ENCODE peak calls at places on chromosomes 6 and 20, in nine cellular contexts. Y is chondrocyte, P is esophagus muscularis mucosa, N is GM12864, D is brain microvascular endothelial cell, V is MM.1S, L is A549, M is nephron progenitor cell, I is cardiac fibroblast. O is an unnamed sample.

GRCh38 chr20:46400253-46400652 is 6.2 kb downstream of the ELMO2 start:
- DNase-seq in Y (no peak), P (no peak), N (no peak), D (peak), V (no peak), L (no peak), M (no peak), I (peak), O (no peak)

GRCh38 chr6:167855825-167856425 is 29.2 kb downstream of the AFDN start:
- DNase-seq in Y (no peak), P (no peak), N (no peak), D (peak), V (no peak), L (peak), M (no peak), I (peak), O (no peak)

GRCh38 chr20:17674722-17675518 is 7.1 kb downstream of the RRBP1 start:
- DNase-seq in Y (no peak), P (no peak), N (no peak), D (no peak), V (no peak), L (no peak), M (no peak), I (peak), O (no peak)

GRCh38 chr6:156395276-156395675 is 381.9 kb upstream of the ARID1B start:
- DNase-seq in Y (no peak), P (peak), N (peak), D (no peak), V (peak), L (no peak), M (no peak), I (no peak), O (no peak)

GRCh38 chr20:57437672-57438330 is 46.6 kb downstream of the RBM38 start:
- DNase-seq in Y (no peak), P (no peak), N (no peak), D (no peak), V (no peak), L (no peak), M (no peak), I (no peak), O (no peak)

GRCh38 chr20:59405226-59405815 is 104.9 kb downstream of the EDN3 start:
- DNase-seq in Y (no peak), P (no peak), N (no peak), D (no peak), V (no peak), L (no peak), M (no peak), I (no peak), O (no peak)

GRCh38 chr6:133951227-133951626 is 1.8 kb upstream of the TBPL1 start:
- DNase-seq in Y (no peak), P (no peak), N (no peak), D (no peak), V (no peak), L (no peak), M (no peak), I (no peak), O (no peak)

GRCh38 chr6:159094444-159095252 is 49.9 kb upstream of the TAGAP start:
- DNase-seq in Y (no peak), P (no peak), N (no peak), D (no peak), V (no peak), L (no peak), M (no peak), I (no peak), O (no peak)

GRCh38 chr6:137005073-137005472 is 39.7 kb downstream of the IL20RA start:
- DNase-seq in Y (no peak), P (peak), N (no peak), D (no peak), V (no peak), L (no peak), M (no peak), I (no peak), O (no peak)

GRCh38 chr6:115899883-115900282 is 160.8 kb downstream of the FRK start:
- DNase-seq in Y (no peak), P (no peak), N (no peak), D (no peak), V (no peak), L (no peak), M (no peak), I (no peak), O (no peak)

GRCh38 chr20:59525500-59526241 is 78.7 kb upstream of the PHACTR3 start:
- DNase-seq in Y (no peak), P (no peak), N (no peak), D (peak), V (peak), L (peak), M (peak), I (peak), O (peak)

GRCh38 chr6:166488081-166488685 is 98.3 kb downstream of the RAMACL start:
- DNase-seq in Y (no peak), P (no peak), N (peak), D (peak), V (peak), L (no peak), M (no peak), I (peak), O (no peak)

GRCh38 chr6:41002168-41002567 is 36.9 kb downstream of the UNC5CL start:
- DNase-seq in Y (no peak), P (no peak), N (no peak), D (no peak), V (no peak), L (no peak), M (no peak), I (no peak), O (no peak)

GRCh38 chr6:44641344-44641743 is 253.8 kb downstream of the CDC5L start:
- DNase-seq in Y (no peak), P (no peak), N (no peak), D (peak), V (no peak), L (no peak), M (no peak), I (no peak), O (no peak)

GRCh38 chr6:6697620-6698019 is 109.1 kb downstream of the LY86 start:
- DNase-seq in Y (no peak), P (no peak), N (no peak), D (no peak), V (no peak), L (no peak), M (no peak), I (no peak), O (peak)

GRCh38 chr6:134551245-134551960 is 233.5 kb upstream of the SGK1 start:
- DNase-seq in Y (no peak), P (no peak), N (no peak), D (peak), V (no peak), L (no peak), M (no peak), I (peak), O (no peak)

GRCh38 chr6:89596484-89596883 is 42.1 kb downstream of the LYRM2 start:
- DNase-seq in Y (no peak), P (no peak), N (no peak), D (no peak), V (no peak), L (no peak), M (no peak), I (no peak), O (no peak)

GRCh38 chr6:14442250-14442649 is 324.7 kb downstream of the CD83 start:
- DNase-seq in Y (no peak), P (no peak), N (no peak), D (no peak), V (no peak), L (no peak), M (no peak), I (no peak), O (no peak)

GRCh38 chr6:139764498-139764986 is 390.1 kb upstream of the CITED2 start:
- DNase-seq in Y (no peak), P (no peak), N (peak), D (peak), V (peak), L (peak), M (no peak), I (peak), O (no peak)

GRCh38 chr20:63356931-63357879 is 3.9 kb downstream of the CHRNA4 start:
- DNase-seq in Y (no peak), P (no peak), N (no peak), D (no peak), V (no peak), L (no peak), M (no peak), I (no peak), O (no peak)

GRCh38 chr20:6178537-6178936 is 55.7 kb upstream of the FERMT1 start:
- DNase-seq in Y (no peak), P (no peak), N (no peak), D (peak), V (peak), L (no peak), M (no peak), I (peak), O (no peak)

GRCh38 chr6:162882817-162883481 is 155.2 kb downstream of the PACRG start:
- DNase-seq in Y (no peak), P (no peak), N (no peak), D (no peak), V (no peak), L (no peak), M (no peak), I (no peak), O (no peak)

GRCh38 chr6:160793652-160794051 is 91.6 kb downstream of the PLG start:
- DNase-seq in Y (no peak), P (no peak), N (no peak), D (no peak), V (no peak), L (no peak), M (no peak), I (no peak), O (no peak)

GRCh38 chr6:46174904-46175303 is 4.1 kb upstream of the ENPP5 start:
- DNase-seq in Y (no peak), P (no peak), N (no peak), D (no peak), V (no peak), L (no peak), M (no peak), I (no peak), O (no peak)

GRCh38 chr6:154638369-154638768 is 94.8 kb upstream of the SCAF8 start:
- DNase-seq in Y (no peak), P (no peak), N (no peak), D (peak), V (no peak), L (no peak), M (no peak), I (no peak), O (no peak)

GRCh38 chr6:24359640-24360454 is 2.0 kb upstream of the DCDC2 start:
- DNase-seq in Y (no peak), P (no peak), N (peak), D (peak), V (peak), L (peak), M (peak), I (peak), O (peak)

GRCh38 chr6:148969679-148970078 is 222.8 kb downstream of the UST start:
- DNase-seq in Y (no peak), P (no peak), N (no peak), D (peak), V (no peak), L (no peak), M (peak), I (peak), O (no peak)

DNA sequence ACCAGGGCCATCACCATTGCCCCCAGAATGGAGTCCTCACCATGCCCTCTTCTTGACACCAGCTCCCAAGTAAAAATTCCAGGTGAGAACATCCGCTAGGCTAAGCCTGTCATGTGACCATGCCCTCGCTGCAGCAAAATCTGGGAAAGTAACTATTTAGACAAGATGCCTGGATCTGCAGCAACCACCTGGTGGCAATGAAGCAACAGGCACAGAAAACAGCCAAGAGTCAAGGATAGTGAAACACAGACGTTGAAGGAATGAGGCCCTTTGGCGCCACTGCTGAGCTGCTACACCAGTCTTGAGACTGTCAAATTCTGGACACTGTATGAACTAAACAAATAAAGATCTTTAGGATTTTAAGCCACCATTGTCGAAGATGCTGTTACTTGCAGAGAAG is 30.1 kb upstream of the TGM6 start:
- DNase-seq in Y (no peak), P (peak), N (no peak), D (no peak), V (no peak), L (no peak), M (no peak), I (no peak), O (no peak)
- TF ChIP-seq CTCF in Y (no peak), P (no peak), N (no peak), D (no peak), V (no peak), L (no peak), M (no peak), I (no peak), O (no peak)

GRCh38 chr20:56200456-56200855 is 48.1 kb upstream of the MC3R start:
- DNase-seq in Y (no peak), P (no peak), N (no peak), D (no peak), V (no peak), L (no peak), M (no peak), I (no peak), O (no peak)
- TF ChIP-seq CTCF in Y (peak), P (no peak), N (peak), D (peak), V (peak), L (no peak), M (peak), I (peak), O (peak)

DNA sequence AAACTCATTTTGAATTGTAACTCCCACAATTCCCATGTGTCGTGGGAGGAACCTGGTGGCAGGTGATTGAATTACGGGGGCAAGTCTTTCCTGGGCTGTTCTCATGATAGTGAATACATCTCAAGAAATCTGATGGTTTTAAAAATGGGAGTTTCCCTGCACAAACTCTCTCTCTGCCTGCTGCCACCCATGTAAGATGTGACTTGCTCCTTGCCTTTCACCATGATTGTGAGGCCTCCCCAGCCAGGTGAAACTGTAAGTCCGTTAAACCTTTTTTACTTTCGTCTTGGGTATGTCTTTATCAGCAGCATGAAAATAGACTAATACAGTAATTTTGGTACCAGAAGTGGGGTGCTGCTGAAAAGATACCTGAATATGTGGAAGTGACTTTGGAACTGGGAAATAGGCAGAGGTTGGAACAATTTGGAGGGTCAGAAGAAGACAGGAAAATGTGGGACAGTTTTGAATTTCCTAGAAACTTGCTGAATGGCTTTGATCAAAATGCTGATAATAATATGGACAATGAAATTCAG is 41.4 kb upstream of the SAMHD1 start:
- DNase-seq in Y (no peak), P (no peak), N (no peak), D (no peak), V (no peak), L (no peak), M (no peak), I (no peak), O (no peak)
- TF ChIP-seq CTCF in Y (no peak), P (no peak), N (no peak), D (peak), V (no peak), L (no peak), M (no peak), I (no peak), O (no peak)

GRCh38 chr6:118930680-118931079 is 4.3 kb downstream of the MCM9 start:
- DNase-seq in Y (no peak), P (no peak), N (no peak), D (no peak), V (no peak), L (no peak), M (no peak), I (no peak), O (no peak)
- TF ChIP-seq CTCF in Y (no peak), P (no peak), N (no peak), D (peak), V (no peak), L (no peak), M (no peak), I (no peak), O (no peak)

DNA sequence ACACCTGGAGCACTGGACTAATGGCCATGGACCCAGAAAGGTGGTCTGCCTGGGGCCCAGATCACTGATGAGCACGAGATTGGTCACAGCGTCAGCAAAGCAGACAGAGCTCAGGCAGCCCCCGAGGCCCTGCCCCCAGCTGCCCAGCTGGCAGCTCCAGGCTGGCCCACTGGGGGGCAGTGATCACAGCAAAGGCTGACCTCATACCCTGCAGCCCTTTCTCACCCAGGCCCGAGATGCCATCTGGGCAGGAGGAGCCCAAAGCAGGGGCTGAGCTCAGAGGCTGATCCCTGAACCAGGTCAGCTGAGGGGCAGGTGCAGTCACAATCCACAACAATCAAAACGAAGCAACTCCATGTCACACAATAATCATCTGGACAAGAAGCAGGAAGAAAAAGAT is 4.1 kb downstream of the MAP1LC3A start:
- DNase-seq in Y (no peak), P (no peak), N (no peak), D (no peak), V (peak), L (peak), M (no peak), I (peak), O (peak)
- TF ChIP-seq CTCF in Y (peak), P (no peak), N (peak), D (peak), V (peak), L (peak), M (peak), I (peak), O (peak)

GRCh38 chr6:127641905-127642304 is 64.9 kb downstream of the C6orf58 start:
- DNase-seq in Y (no peak), P (no peak), N (no peak), D (peak), V (peak), L (peak), M (peak), I (peak), O (no peak)
- TF ChIP-seq CTCF in Y (peak), P (peak), N (peak), D (peak), V (peak), L (peak), M (peak), I (peak), O (peak)

DNA sequence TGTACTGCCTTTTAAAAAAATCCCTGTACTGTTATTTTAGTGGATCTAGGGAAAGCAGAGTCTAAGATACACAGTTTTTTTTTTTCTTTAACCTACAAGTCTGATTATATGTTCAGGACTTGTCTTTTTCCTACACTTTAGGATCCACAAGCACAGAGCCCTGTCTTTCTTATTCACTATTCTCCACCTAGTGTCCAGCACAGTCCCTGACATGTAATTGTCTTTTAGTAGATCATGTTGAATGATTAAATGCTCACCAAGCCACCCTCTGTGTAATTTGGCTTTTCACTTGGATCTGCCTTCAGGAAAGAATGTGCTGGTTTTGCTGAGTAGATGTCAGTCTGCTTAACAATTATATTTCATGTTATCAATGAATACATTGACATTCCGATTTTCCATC is 35.8 kb upstream of the YWHAB start:
- DNase-seq in Y (no peak), P (peak), N (no peak), D (no peak), V (no peak), L (no peak), M (no peak), I (no peak), O (no peak)
- TF ChIP-seq CTCF in Y (peak), P (no peak), N (no peak), D (no peak), V (no peak), L (no peak), M (no peak), I (no peak), O (no peak)